ENCODE peak calls at places on chromosomes 13 and 19, in seven cellular contexts. K is breast epithelium; R is psoas muscle; M is islet precursor cell; W is AG04449; Z is NCI-H1092 treated with DMSO at 0.1 percent for 48 hours; O is central memory CD4-positive, alpha-beta T cell. Q is an unnamed sample.

GRCh38 chr19:44635581-44636438 is 7.9 kb upstream of the PVR start:
- DNase-seq in K (no peak), R (no peak), M (no peak), W (no peak), Z (no peak), O (no peak), Q (no peak)

GRCh38 chr19:495440-496332 is 600 bp upstream of the MADCAM1 start:
- DNase-seq in K (no peak), R (peak; percentile 54), M (peak; percentile 82), W (no peak), Z (peak; percentile 24), O (peak; percentile 35), Q (no peak)

GRCh38 chr13:89199138-89199537 is 1528.0 kb downstream of the SLITRK5 start:
- DNase-seq in K (no peak), R (no peak), M (no peak), W (no peak), Z (peak; percentile 11), O (no peak), Q (peak; percentile 5)

GRCh38 chr13:24505256-24505655 is 7.3 kb downstream of the PARP4 start:
- DNase-seq in K (no peak), R (no peak), M (no peak), W (no peak), Z (no peak), O (no peak), Q (no peak)

GRCh38 chr19:17721821-17722220 is 2.5 kb downstream of the MAP1S start:
- DNase-seq in K (no peak), R (no peak), M (no peak), W (no peak), Z (no peak), O (no peak), Q (no peak)

GRCh38 chr19:498591-498950 is 2.3 kb downstream of the MADCAM1 start:
- DNase-seq in K (no peak), R (no peak), M (no peak), W (no peak), Z (no peak), O (no peak), Q (no peak)

GRCh38 chr19:5016781-5017180 is 47.9 kb downstream of the KDM4B start:
- DNase-seq in K (no peak), R (no peak), M (peak; percentile 50), W (no peak), Z (no peak), O (no peak), Q (no peak)

GRCh38 chr19:41935781-41936415 is 7.6 kb upstream of the ERFL start:
- DNase-seq in K (no peak), R (no peak), M (no peak), W (no peak), Z (no peak), O (no peak), Q (no peak)

GRCh38 chr19:49447485-49448431 is 3.9 kb downstream of the PIH1D1 start:
- DNase-seq in K (no peak), R (peak; percentile 88), M (peak; percentile 62), W (no peak), Z (no peak), O (no peak), Q (no peak)

GRCh38 chr13:26921918-26922317 is 161.3 kb upstream of the GPR12 start:
- DNase-seq in K (no peak), R (no peak), M (no peak), W (no peak), Z (no peak), O (no peak), Q (no peak)

GRCh38 chr19:31280266-31281006 is 68.8 kb downstream of the TSHZ3 start:
- DNase-seq in K (no peak), R (no peak), M (no peak), W (no peak), Z (no peak), O (no peak), Q (no peak)

GRCh38 chr19:28051047-28051446 is 1161.9 kb downstream of the UQCRFS1 start:
- DNase-seq in K (no peak), R (no peak), M (peak; percentile 42), W (no peak), Z (no peak), O (no peak), Q (no peak)

GRCh38 chr19:30086220-30086619 is 144.2 kb downstream of the URI1 start:
- DNase-seq in K (no peak), R (peak; percentile 3), M (no peak), W (no peak), Z (no peak), O (no peak), Q (no peak)

GRCh38 chr13:98050041-98050466 is 92.8 kb upstream of the FARP1 start:
- DNase-seq in K (peak; percentile 69), R (no peak), M (no peak), W (no peak), Z (peak; percentile 13), O (no peak), Q (no peak)

GRCh38 chr13:33710924-33711323 is 107.0 kb upstream of the RFC3 start:
- DNase-seq in K (no peak), R (no peak), M (no peak), W (no peak), Z (no peak), O (no peak), Q (no peak)

GRCh38 chr19:28065026-28065425 is 1147.9 kb downstream of the UQCRFS1 start:
- DNase-seq in K (no peak), R (no peak), M (peak; percentile 79), W (no peak), Z (no peak), O (no peak), Q (peak; percentile 1)

GRCh38 chr19:56211718-56212117 is 9.6 kb downstream of the ZSCAN5C start:
- DNase-seq in K (no peak), R (no peak), M (no peak), W (no peak), Z (no peak), O (no peak), Q (no peak)

GRCh38 chr13:87884874-87885273 is 213.7 kb downstream of the SLITRK5 start:
- DNase-seq in K (no peak), R (no peak), M (peak; percentile 87), W (no peak), Z (peak; percentile 47), O (no peak), Q (peak; percentile 8)

GRCh38 chr13:101449971-101450748 is 2.3 kb upstream of the ITGBL1 start:
- DNase-seq in K (no peak), R (no peak), M (no peak), W (peak; percentile 52), Z (no peak), O (no peak), Q (peak; percentile 86)

GRCh38 chr13:51781246-51782022 is 22.5 kb downstream of the DHRS12 start:
- DNase-seq in K (no peak), R (peak; percentile 32), M (no peak), W (no peak), Z (no peak), O (no peak), Q (no peak)

GRCh38 chr19:2426661-2427322 is 594 bp downstream of the TIMM13 start:
- DNase-seq in K (no peak), R (peak; percentile 81), M (peak; percentile 64), W (no peak), Z (peak; percentile 25), O (peak; percentile 10), Q (no peak)

GRCh38 chr13:113220877-113221276 is 11.5 kb downstream of the CUL4A start:
- DNase-seq in K (no peak), R (no peak), M (no peak), W (no peak), Z (no peak), O (no peak), Q (no peak)

GRCh38 chr13:33536639-33537425 is 251.3 kb upstream of the STARD13 start:
- DNase-seq in K (no peak), R (no peak), M (no peak), W (peak; percentile 41), Z (no peak), O (no peak), Q (peak; percentile 49)

Q was measured in non-pigmented ciliary epithelial cell.